ENCODE peak calls at places on chromosomes 11 and 22, in ten cellular contexts. One of them, this sample, is unnamed.

GRCh38 chr11:105229758-105230157 is 90.2 kb upstream of the CARD18 start:
- DNase-seq in T-helper 2 cell: no peak
- DNase-seq in COLO829: no peak
- DNase-seq in T-cell: no peak
- DNase-seq in T-helper 22 cell: no peak
- DNase-seq in NCI-H146: no peak
- DNase-seq in left colon: no peak
- DNase-seq in thoracic aorta: no peak
- DNase-seq in COR-L47: no peak
- DNase-seq in frontal cortex: no peak
- DNase-seq in this sample: no peak

GRCh38 chr11:104164028-104164520 is at the start of gene PDGFD:
- DNase-seq in T-helper 2 cell: no peak
- DNase-seq in COLO829: peak
- DNase-seq in T-cell: peak
- DNase-seq in T-helper 22 cell: no peak
- DNase-seq in NCI-H146: peak
- DNase-seq in left colon: peak
- DNase-seq in thoracic aorta: peak
- DNase-seq in COR-L47: peak
- DNase-seq in frontal cortex: peak
- DNase-seq in this sample: peak

GRCh38 chr11:80365980-80366379 is 925.1 kb upstream of the TENM4 start:
- DNase-seq in T-helper 2 cell: no peak
- DNase-seq in COLO829: no peak
- DNase-seq in T-cell: no peak
- DNase-seq in T-helper 22 cell: no peak
- DNase-seq in NCI-H146: no peak
- DNase-seq in left colon: no peak
- DNase-seq in thoracic aorta: no peak
- DNase-seq in COR-L47: no peak
- DNase-seq in frontal cortex: no peak
- DNase-seq in this sample: no peak

GRCh38 chr22:32325416-32325801 is 32.3 kb upstream of the RFPL3 start:
- DNase-seq in T-helper 2 cell: no peak
- DNase-seq in COLO829: no peak
- DNase-seq in T-cell: no peak
- DNase-seq in T-helper 22 cell: no peak
- DNase-seq in NCI-H146: no peak
- DNase-seq in left colon: no peak
- DNase-seq in thoracic aorta: no peak
- DNase-seq in COR-L47: peak
- DNase-seq in frontal cortex: no peak
- DNase-seq in this sample: no peak

GRCh38 chr11:29452131-29452530 is 564.7 kb downstream of the KCNA4 start:
- DNase-seq in T-helper 2 cell: no peak
- DNase-seq in COLO829: no peak
- DNase-seq in T-cell: no peak
- DNase-seq in T-helper 22 cell: no peak
- DNase-seq in NCI-H146: no peak
- DNase-seq in left colon: no peak
- DNase-seq in thoracic aorta: no peak
- DNase-seq in COR-L47: no peak
- DNase-seq in frontal cortex: no peak
- DNase-seq in this sample: no peak

GRCh38 chr11:127115844-127116243 is 115.3 kb upstream of the KIRREL3 start:
- DNase-seq in T-helper 2 cell: no peak
- DNase-seq in COLO829: no peak
- DNase-seq in T-cell: no peak
- DNase-seq in T-helper 22 cell: no peak
- DNase-seq in NCI-H146: no peak
- DNase-seq in left colon: no peak
- DNase-seq in thoracic aorta: no peak
- DNase-seq in COR-L47: no peak
- DNase-seq in frontal cortex: no peak
- DNase-seq in this sample: no peak

GRCh38 chr11:129703846-129704245 is 111.8 kb upstream of the TMEM45B start:
- DNase-seq in T-helper 2 cell: no peak
- DNase-seq in COLO829: peak
- DNase-seq in T-cell: no peak
- DNase-seq in T-helper 22 cell: no peak
- DNase-seq in NCI-H146: no peak
- DNase-seq in left colon: no peak
- DNase-seq in thoracic aorta: no peak
- DNase-seq in COR-L47: no peak
- DNase-seq in frontal cortex: no peak
- DNase-seq in this sample: no peak

GRCh38 chr22:38088723-38089473 is 4.9 kb upstream of the SLC16A8 start:
- DNase-seq in T-helper 2 cell: no peak
- DNase-seq in COLO829: no peak
- DNase-seq in T-cell: no peak
- DNase-seq in T-helper 22 cell: no peak
- DNase-seq in NCI-H146: no peak
- DNase-seq in left colon: no peak
- DNase-seq in thoracic aorta: no peak
- DNase-seq in COR-L47: no peak
- DNase-seq in frontal cortex: peak
- DNase-seq in this sample: no peak

GRCh38 chr11:134037093-134037908 is 31.6 kb upstream of the JAM3 start:
- DNase-seq in T-helper 2 cell: peak
- DNase-seq in COLO829: no peak
- DNase-seq in T-cell: peak
- DNase-seq in T-helper 22 cell: peak
- DNase-seq in NCI-H146: peak
- DNase-seq in left colon: peak
- DNase-seq in thoracic aorta: no peak
- DNase-seq in COR-L47: peak
- DNase-seq in frontal cortex: no peak
- DNase-seq in this sample: peak

GRCh38 chr11:102666331-102666957 is 39.1 kb downstream of the MMP27 start:
- DNase-seq in T-helper 2 cell: no peak
- DNase-seq in COLO829: peak
- DNase-seq in T-cell: peak
- DNase-seq in T-helper 22 cell: no peak
- DNase-seq in NCI-H146: peak
- DNase-seq in left colon: no peak
- DNase-seq in thoracic aorta: no peak
- DNase-seq in COR-L47: peak
- DNase-seq in frontal cortex: peak
- DNase-seq in this sample: peak

GRCh38 chr11:5285703-5286102 is 16.0 kb upstream of the HBE1 start:
- DNase-seq in T-helper 2 cell: no peak
- DNase-seq in COLO829: no peak
- DNase-seq in T-cell: no peak
- DNase-seq in T-helper 22 cell: no peak
- DNase-seq in NCI-H146: no peak
- DNase-seq in left colon: no peak
- DNase-seq in thoracic aorta: no peak
- DNase-seq in COR-L47: no peak
- DNase-seq in frontal cortex: no peak
- DNase-seq in this sample: no peak

GRCh38 chr11:2553886-2554285 is 109.1 kb downstream of the KCNQ1 start:
- DNase-seq in T-helper 2 cell: no peak
- DNase-seq in COLO829: no peak
- DNase-seq in T-cell: no peak
- DNase-seq in T-helper 22 cell: no peak
- DNase-seq in NCI-H146: no peak
- DNase-seq in left colon: peak
- DNase-seq in thoracic aorta: no peak
- DNase-seq in COR-L47: no peak
- DNase-seq in frontal cortex: no peak
- DNase-seq in this sample: no peak

GRCh38 chr11:124071622-124071948 is 30.5 kb upstream of the OR10G7 start:
- DNase-seq in T-helper 2 cell: no peak
- DNase-seq in COLO829: no peak
- DNase-seq in T-cell: no peak
- DNase-seq in T-helper 22 cell: no peak
- DNase-seq in NCI-H146: no peak
- DNase-seq in left colon: no peak
- DNase-seq in thoracic aorta: no peak
- DNase-seq in COR-L47: no peak
- DNase-seq in frontal cortex: no peak
- DNase-seq in this sample: no peak

GRCh38 chr22:37336474-37337028 is 54.2 kb downstream of the CYTH4 start:
- DNase-seq in T-helper 2 cell: no peak
- DNase-seq in COLO829: no peak
- DNase-seq in T-cell: no peak
- DNase-seq in T-helper 22 cell: no peak
- DNase-seq in NCI-H146: no peak
- DNase-seq in left colon: peak
- DNase-seq in thoracic aorta: no peak
- DNase-seq in COR-L47: no peak
- DNase-seq in frontal cortex: no peak
- DNase-seq in this sample: peak

GRCh38 chr11:68314886-68315580 is 2.6 kb downstream of the LRP5 start:
- DNase-seq in T-helper 2 cell: no peak
- DNase-seq in COLO829: no peak
- DNase-seq in T-cell: no peak
- DNase-seq in T-helper 22 cell: no peak
- DNase-seq in NCI-H146: no peak
- DNase-seq in left colon: peak
- DNase-seq in thoracic aorta: no peak
- DNase-seq in COR-L47: no peak
- DNase-seq in frontal cortex: no peak
- DNase-seq in this sample: no peak

GRCh38 chr22:47631571-47632102 is 869.2 kb downstream of the TBC1D22A start:
- DNase-seq in T-helper 2 cell: no peak
- DNase-seq in COLO829: peak
- DNase-seq in T-cell: no peak
- DNase-seq in T-helper 22 cell: no peak
- DNase-seq in NCI-H146: peak
- DNase-seq in left colon: no peak
- DNase-seq in thoracic aorta: no peak
- DNase-seq in COR-L47: no peak
- DNase-seq in frontal cortex: no peak
- DNase-seq in this sample: no peak

GRCh38 chr11:59673291-59673690 is 4.5 kb upstream of the PATL1 start:
- DNase-seq in T-helper 2 cell: no peak
- DNase-seq in COLO829: no peak
- DNase-seq in T-cell: no peak
- DNase-seq in T-helper 22 cell: no peak
- DNase-seq in NCI-H146: no peak
- DNase-seq in left colon: no peak
- DNase-seq in thoracic aorta: no peak
- DNase-seq in COR-L47: no peak
- DNase-seq in frontal cortex: no peak
- DNase-seq in this sample: no peak

GRCh38 chr11:108654994-108655631 is 9.8 kb upstream of the DDX10 start:
- DNase-seq in T-helper 2 cell: no peak
- DNase-seq in COLO829: peak
- DNase-seq in T-cell: no peak
- DNase-seq in T-helper 22 cell: no peak
- DNase-seq in NCI-H146: peak
- DNase-seq in left colon: no peak
- DNase-seq in thoracic aorta: no peak
- DNase-seq in COR-L47: peak
- DNase-seq in frontal cortex: no peak
- DNase-seq in this sample: no peak

GRCh38 chr11:45896392-45897068 is 10.5 kb downstream of the FREY1 start:
- DNase-seq in T-helper 2 cell: no peak
- DNase-seq in COLO829: no peak
- DNase-seq in T-cell: no peak
- DNase-seq in T-helper 22 cell: no peak
- DNase-seq in NCI-H146: peak
- DNase-seq in left colon: no peak
- DNase-seq in thoracic aorta: no peak
- DNase-seq in COR-L47: peak
- DNase-seq in frontal cortex: no peak
- DNase-seq in this sample: no peak

GRCh38 chr11:125154380-125155099 is 10.0 kb upstream of the PKNOX2 start:
- DNase-seq in T-helper 2 cell: no peak
- DNase-seq in COLO829: no peak
- DNase-seq in T-cell: no peak
- DNase-seq in T-helper 22 cell: no peak
- DNase-seq in NCI-H146: no peak
- DNase-seq in left colon: no peak
- DNase-seq in thoracic aorta: no peak
- DNase-seq in COR-L47: no peak
- DNase-seq in frontal cortex: no peak
- DNase-seq in this sample: no peak

GRCh38 chr22:17985606-17986005 is 38.8 kb downstream of the MICAL3 start:
- DNase-seq in T-helper 2 cell: no peak
- DNase-seq in COLO829: no peak
- DNase-seq in T-cell: no peak
- DNase-seq in T-helper 22 cell: no peak
- DNase-seq in NCI-H146: no peak
- DNase-seq in left colon: no peak
- DNase-seq in thoracic aorta: no peak
- DNase-seq in COR-L47: no peak
- DNase-seq in frontal cortex: no peak
- DNase-seq in this sample: no peak